ENCODE peak calls at places on chromosomes 6 and 20, in four cellular contexts. One of them, this sample, is unnamed. For H4K20me1 and H3K4me1, the result is how much of the 10 kb centered on the place peaks cover.

GRCh38 chr6:15665237-15665636 is 2.4 kb upstream of the DTNBP1 start:
- DNase-seq in IMR-90: no peak
- DNase-seq in OCI-LY7: no peak
- DNase-seq in H9: no peak
- DNase-seq in this sample: no peak

GRCh38 chr6:91317247-91317646 is 730.4 kb upstream of the MAP3K7 start:
- DNase-seq in IMR-90: peak
- DNase-seq in H9: no peak
- DNase-seq in OCI-LY7: no peak
- DNase-seq in this sample: no peak

GRCh38 chr20:36754656-36755222 is 8.8 kb upstream of the NDRG3 start:
- DNase-seq in OCI-LY7: peak
- DNase-seq in IMR-90: peak
- DNase-seq in H9: peak
- DNase-seq in this sample: peak

GRCh38 chr6:122476131-122476530 is 4.5 kb upstream of the SERINC1 start:
- DNase-seq in IMR-90: peak
- DNase-seq in H9: no peak
- DNase-seq in OCI-LY7: peak
- DNase-seq in this sample: peak

GRCh38 chr6:3609388-3609787 is 142.1 kb downstream of the PXDC1 start:
- DNase-seq in OCI-LY7: no peak
- DNase-seq in H9: no peak
- DNase-seq in IMR-90: no peak
- DNase-seq in this sample: no peak

GRCh38 chr6:22583230-22583629 is 13.9 kb downstream of the HDGFL1 start:
- DNase-seq in IMR-90: no peak
- DNase-seq in OCI-LY7: no peak
- DNase-seq in H9: no peak
- DNase-seq in this sample: no peak

GRCh38 chr6:18209539-18210197 is 54.4 kb downstream of the KDM1B start:
- DNase-seq in OCI-LY7: no peak
- DNase-seq in IMR-90: no peak
- DNase-seq in H9: no peak
- DNase-seq in this sample: no peak

GRCh38 chr20:8205996-8206395 is 73.9 kb downstream of the PLCB1 start:
- DNase-seq in IMR-90: no peak
- DNase-seq in H9: no peak
- DNase-seq in OCI-LY7: no peak
- DNase-seq in this sample: no peak

GRCh38 chr20:6654490-6655247 is 112.8 kb upstream of the BMP2 start:
- DNase-seq in IMR-90: no peak
- DNase-seq in H9: no peak
- DNase-seq in OCI-LY7: no peak
- DNase-seq in this sample: no peak

GRCh38 chr20:63409066-63409833 is 48.1 kb upstream of the CHRNA4 start:
- DNase-seq in OCI-LY7: peak
- DNase-seq in H9: peak
- DNase-seq in IMR-90: no peak
- DNase-seq in this sample: no peak

GRCh38 chr6:106626485-106626884 is 2.8 kb downstream of the RTN4IP1 start:
- DNase-seq in H9: no peak
- DNase-seq in IMR-90: no peak
- DNase-seq in OCI-LY7: peak
- DNase-seq in this sample: peak

GRCh38 chr20:49677777-49678758 is 35.6 kb downstream of the B4GALT5 start:
- DNase-seq in OCI-LY7: no peak
- DNase-seq in IMR-90: no peak
- DNase-seq in H9: no peak
- DNase-seq in this sample: no peak

GRCh38 chr6:90343581-90343980 is 46.9 kb upstream of the BACH2 start:
- DNase-seq in H9: no peak
- DNase-seq in IMR-90: peak
- DNase-seq in OCI-LY7: no peak
- DNase-seq in this sample: no peak

GRCh38 chr20:330233-331149 is 5.1 kb downstream of the SOX12 start:
- DNase-seq in H9: peak
- DNase-seq in IMR-90: peak
- DNase-seq in OCI-LY7: peak
- DNase-seq in this sample: peak

GRCh38 chr6:85390105-85390728 is 59.7 kb upstream of the NT5E start:
- DNase-seq in H9: no peak
- DNase-seq in OCI-LY7: no peak
- DNase-seq in IMR-90: peak
- DNase-seq in this sample: no peak

GRCh38 chr20:44089987-44090674 is 96.9 kb downstream of the JPH2 start:
- DNase-seq in H9: no peak
- DNase-seq in OCI-LY7: peak
- DNase-seq in IMR-90: peak
- DNase-seq in this sample: peak

GRCh38 chr6:34475167-34476047 is 9.5 kb downstream of the PACSIN1 start:
- DNase-seq in IMR-90: peak
- DNase-seq in OCI-LY7: no peak
- DNase-seq in H9: no peak
- DNase-seq in this sample: no peak

GRCh38 chr6:89359561-89359960 is 7.0 kb upstream of the UBE2J1 start:
- DNase-seq in H9: no peak
- DNase-seq in OCI-LY7: no peak
- DNase-seq in IMR-90: no peak
- DNase-seq in this sample: no peak

GRCh38 chr6:30810813-30811329 is 66.5 kb upstream of the IER3 start:
- DNase-seq in IMR-90: no peak
- DNase-seq in H9: peak
- DNase-seq in OCI-LY7: no peak
- DNase-seq in this sample: no peak

GRCh38 chr6:117265425-117266266 is at the start of gene VGLL2:
- DNase-seq in OCI-LY7: no peak
- DNase-seq in IMR-90: peak
- DNase-seq in H9: peak
- DNase-seq in this sample: no peak

GRCh38 chr20:48286571-48287551 is 501.6 kb upstream of the SULF2 start:
- DNase-seq in H9: no peak
- DNase-seq in OCI-LY7: no peak
- DNase-seq in IMR-90: no peak
- DNase-seq in this sample: no peak

GRCh38 chr6:34073504-34073903 is 72.4 kb downstream of the GRM4 start:
- DNase-seq in OCI-LY7: no peak
- DNase-seq in IMR-90: no peak
- DNase-seq in H9: no peak
- DNase-seq in this sample: no peak

GRCh38 chr20:50003253-50003656 is 20.5 kb downstream of the SNAI1 start:
- DNase-seq in OCI-LY7: no peak
- DNase-seq in H9: no peak
- DNase-seq in IMR-90: peak
- DNase-seq in this sample: no peak

GRCh38 chr6:155253337-155253736 is 10.5 kb upstream of the CLDN20 start:
- DNase-seq in IMR-90: no peak
- DNase-seq in OCI-LY7: no peak
- DNase-seq in H9: no peak
- DNase-seq in this sample: no peak

GRCh38 chr6:74597266-74597665 is 608.6 kb downstream of the COL12A1 start:
- DNase-seq in H9: no peak
- DNase-seq in IMR-90: peak
- DNase-seq in OCI-LY7: no peak
- DNase-seq in this sample: no peak

GRCh38 chr6:113645576-113645970 is 211.6 kb upstream of the MARCKS start:
- DNase-seq in IMR-90: peak
- DNase-seq in OCI-LY7: no peak
- DNase-seq in H9: no peak
- DNase-seq in this sample: no peak

GRCh38 chr6:143594647-143595046 is 83.1 kb upstream of the PHACTR2 start:
- DNase-seq in IMR-90: peak
- DNase-seq in OCI-LY7: no peak
- DNase-seq in H9: no peak
- DNase-seq in this sample: no peak

GRCh38 chr20:23461180-23461579 is 8.5 kb upstream of the CST11 start:
- DNase-seq in H9: no peak
- DNase-seq in OCI-LY7: no peak
- DNase-seq in IMR-90: no peak
- DNase-seq in this sample: no peak

GRCh38 chr20:6641012-6641411 is 126.5 kb upstream of the BMP2 start:
- DNase-seq in H9: no peak
- DNase-seq in IMR-90: no peak
- DNase-seq in OCI-LY7: no peak
- DNase-seq in this sample: no peak

DNA sequence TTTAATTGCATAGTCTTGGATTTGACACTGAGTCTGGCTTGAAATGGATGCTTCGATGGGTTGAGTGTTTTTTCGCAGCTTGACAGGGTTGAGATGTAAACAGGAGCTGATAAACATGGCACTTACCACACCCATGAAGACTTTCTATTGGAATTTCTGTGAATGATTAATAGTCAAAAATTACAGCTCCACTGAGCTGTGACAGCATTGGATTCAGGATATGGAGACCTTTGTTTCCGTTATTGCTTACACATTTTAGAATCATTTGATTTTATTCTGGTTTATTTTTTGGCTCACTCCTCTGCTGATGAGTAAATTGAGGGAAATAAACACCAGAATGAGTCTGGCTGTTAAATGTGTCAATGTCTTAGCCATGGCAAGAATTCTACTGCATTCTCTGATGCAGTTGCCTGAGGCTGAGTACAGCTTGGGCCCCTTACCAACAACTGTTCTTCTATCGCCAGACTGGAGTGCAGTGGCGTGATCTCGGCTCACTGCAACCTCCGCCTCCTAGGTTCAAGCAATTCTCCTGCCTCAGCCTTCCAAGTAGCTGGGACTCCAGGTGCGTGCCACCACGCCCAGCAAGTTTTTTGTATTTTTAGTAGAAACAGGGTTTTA is 128.1 kb upstream of the DOK5 start:
- DNase-seq in IMR-90: no peak
- DNase-seq in H9: no peak
- DNase-seq in OCI-LY7: no peak
- DNase-seq in this sample: no peak
- H3K27ac ChIP-seq in IMR-90: no peak
- H3K27ac ChIP-seq in H9: no peak
- H3K27ac ChIP-seq in OCI-LY7: no peak
- H3K27ac ChIP-seq in this sample: no peak

GRCh38 chr6:120279706-120280105 is 930.1 kb upstream of the MAN1A1 start:
- DNase-seq in H9: no peak
- DNase-seq in OCI-LY7: no peak
- DNase-seq in IMR-90: no peak
- DNase-seq in this sample: no peak
- H4K20me1 ChIP-seq in H9: under half
- H4K20me1 ChIP-seq in OCI-LY7: under half
- H4K20me1 ChIP-seq in IMR-90: under half
- H4K20me1 ChIP-seq in this sample: under half

DNA sequence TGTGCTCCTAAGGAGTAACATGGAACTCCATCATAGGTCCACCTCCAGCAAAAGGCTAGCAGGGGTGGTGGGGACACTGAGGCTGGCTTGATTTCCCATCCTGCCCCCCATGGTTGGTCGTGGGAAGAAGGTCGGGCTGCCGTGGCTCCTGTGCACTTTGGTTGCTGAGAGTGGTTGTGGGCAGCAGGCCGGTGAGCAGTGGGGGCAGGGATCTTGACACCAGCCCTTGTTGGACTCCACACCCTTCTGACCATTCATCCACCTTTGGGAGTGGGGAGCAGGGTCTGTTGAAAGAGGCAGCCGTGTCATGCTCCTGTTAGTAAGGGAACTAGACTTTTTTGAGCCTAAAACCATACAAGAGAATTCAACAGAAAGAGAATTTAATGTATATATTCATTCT is 175.2 kb downstream of the ARID1B start:
- DNase-seq in IMR-90: no peak
- DNase-seq in H9: no peak
- DNase-seq in OCI-LY7: no peak
- DNase-seq in this sample: no peak
- H3K4me1 ChIP-seq in IMR-90: under half
- H3K4me1 ChIP-seq in H9: under half
- H3K4me1 ChIP-seq in OCI-LY7: under half
- H3K4me1 ChIP-seq in this sample: half or more

GRCh38 chr6:56806368-56806767 is 148.5 kb upstream of the BEND6 start:
- DNase-seq in OCI-LY7: no peak
- DNase-seq in H9: no peak
- DNase-seq in IMR-90: no peak
- DNase-seq in this sample: no peak

GRCh38 chr6:56807335-56807991 is 147.4 kb upstream of the BEND6 start:
- DNase-seq in IMR-90: no peak
- DNase-seq in H9: no peak
- DNase-seq in OCI-LY7: no peak
- DNase-seq in this sample: no peak

GRCh38 chr6:56808871-56809359 is 146.0 kb upstream of the BEND6 start:
- DNase-seq in H9: no peak
- DNase-seq in IMR-90: peak
- DNase-seq in OCI-LY7: no peak
- DNase-seq in this sample: no peak

GRCh38 chr6:56804996-56805395 is 149.9 kb upstream of the BEND6 start:
- DNase-seq in OCI-LY7: no peak
- DNase-seq in IMR-90: peak
- DNase-seq in H9: no peak
- DNase-seq in this sample: no peak

DNA sequence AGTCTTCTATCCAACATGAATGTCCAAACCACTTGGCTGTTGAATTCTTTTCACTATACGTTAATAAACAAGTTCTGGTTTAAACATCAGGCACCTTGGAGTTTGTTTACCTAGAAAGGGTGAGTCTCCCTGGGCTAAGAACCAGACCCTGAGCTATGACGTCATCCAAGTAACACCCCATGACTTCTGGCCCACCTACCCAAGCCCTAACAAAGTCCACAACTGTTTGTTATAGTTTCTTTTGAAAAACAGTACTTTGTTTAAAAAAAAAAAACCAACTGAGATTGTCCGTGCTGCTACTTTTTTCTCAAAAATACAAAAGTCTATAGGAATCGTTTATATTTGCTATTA is 146.9 kb upstream of the BEND6 start:
- DNase-seq in H9: no peak
- DNase-seq in IMR-90: peak
- DNase-seq in OCI-LY7: no peak
- DNase-seq in this sample: no peak
- H3K27ac ChIP-seq in H9: no peak
- H3K27ac ChIP-seq in IMR-90: peak
- H3K27ac ChIP-seq in OCI-LY7: no peak
- H3K27ac ChIP-seq in this sample: no peak

DNA sequence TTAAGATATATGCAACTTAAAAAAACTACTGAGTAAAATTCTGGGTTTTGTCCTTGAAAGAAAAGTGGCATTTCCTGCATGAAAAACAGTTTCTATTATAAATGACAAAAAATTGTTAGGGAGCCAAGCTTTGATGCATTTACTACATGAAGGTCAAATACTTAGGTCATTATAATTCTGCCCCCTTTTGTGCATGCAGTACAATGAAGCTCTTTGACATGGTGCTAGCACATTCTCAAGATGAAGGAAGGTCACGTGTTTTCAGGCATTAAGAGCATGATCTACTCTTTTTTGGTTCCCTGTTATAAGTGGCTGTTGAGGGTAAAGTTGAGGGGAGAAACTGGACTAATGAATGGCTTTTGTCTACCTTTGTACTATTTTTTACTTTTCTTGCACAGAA is 72.7 kb downstream of the FOXO3 start:
- DNase-seq in H9: no peak
- DNase-seq in IMR-90: no peak
- DNase-seq in OCI-LY7: no peak
- DNase-seq in this sample: no peak
- H4K20me1 ChIP-seq in H9: under half
- H4K20me1 ChIP-seq in IMR-90: half or more
- H4K20me1 ChIP-seq in OCI-LY7: under half
- H4K20me1 ChIP-seq in this sample: half or more